ENCODE peak calls at places on chromosomes 3 and 15, in six cellular contexts. One of them, this sample, is unnamed.

GRCh38 chr3:10978956-10979355 is 13.6 kb upstream of the SLC6A1 start:
- DNase-seq in endodermal cell: no peak
- DNase-seq in PC-3: no peak
- DNase-seq in K562: no peak
- DNase-seq in HepG2: peak
- DNase-seq in astrocyte: no peak
- DNase-seq in this sample: no peak

GRCh38 chr15:35032471-35032870 is 44.4 kb upstream of the ZNF770 start:
- DNase-seq in K562: no peak
- DNase-seq in PC-3: no peak
- DNase-seq in endodermal cell: no peak
- DNase-seq in astrocyte: no peak
- DNase-seq in HepG2: no peak
- DNase-seq in this sample: no peak

GRCh38 chr15:65940618-65940909 is 71.3 kb downstream of the RAB11A start:
- DNase-seq in PC-3: peak
- DNase-seq in astrocyte: peak
- DNase-seq in endodermal cell: no peak
- DNase-seq in HepG2: no peak
- DNase-seq in K562: peak
- DNase-seq in this sample: no peak

GRCh38 chr3:110984456-110985250 is 87.0 kb upstream of the NECTIN3 start:
- DNase-seq in endodermal cell: no peak
- DNase-seq in astrocyte: no peak
- DNase-seq in HepG2: no peak
- DNase-seq in K562: no peak
- DNase-seq in PC-3: peak
- DNase-seq in this sample: no peak

GRCh38 chr3:72520690-72521308 is 327.4 kb downstream of the SHQ1 start:
- DNase-seq in endodermal cell: no peak
- DNase-seq in HepG2: peak
- DNase-seq in astrocyte: peak
- DNase-seq in K562: no peak
- DNase-seq in PC-3: peak
- DNase-seq in this sample: no peak

GRCh38 chr3:141456328-141456689 is 30.5 kb upstream of the RASA2 start:
- DNase-seq in HepG2: no peak
- DNase-seq in PC-3: no peak
- DNase-seq in endodermal cell: no peak
- DNase-seq in K562: no peak
- DNase-seq in astrocyte: no peak
- DNase-seq in this sample: no peak

GRCh38 chr3:159904455-159904854 is 84.2 kb upstream of the IL12A start:
- DNase-seq in K562: no peak
- DNase-seq in astrocyte: no peak
- DNase-seq in endodermal cell: no peak
- DNase-seq in HepG2: no peak
- DNase-seq in PC-3: no peak
- DNase-seq in this sample: no peak

GRCh38 chr3:9955067-9955502 is 2.9 kb upstream of the PRRT3 start:
- DNase-seq in K562: peak
- DNase-seq in PC-3: no peak
- DNase-seq in endodermal cell: peak
- DNase-seq in HepG2: peak
- DNase-seq in astrocyte: no peak
- DNase-seq in this sample: no peak

GRCh38 chr3:189712906-189713483 is 81.8 kb downstream of the TP63 start:
- DNase-seq in K562: no peak
- DNase-seq in endodermal cell: no peak
- DNase-seq in HepG2: peak
- DNase-seq in PC-3: peak
- DNase-seq in astrocyte: no peak
- DNase-seq in this sample: no peak

GRCh38 chr3:123028233-123028828 is 768 bp upstream of the SEMA5B start:
- DNase-seq in astrocyte: peak
- DNase-seq in endodermal cell: peak
- DNase-seq in PC-3: peak
- DNase-seq in K562: peak
- DNase-seq in HepG2: peak
- DNase-seq in this sample: peak

GRCh38 chr3:40476478-40477470 is at the start of gene ZNF619:
- DNase-seq in astrocyte: peak
- DNase-seq in HepG2: peak
- DNase-seq in K562: peak
- DNase-seq in endodermal cell: peak
- DNase-seq in PC-3: peak
- DNase-seq in this sample: peak

GRCh38 chr3:76514836-76515235 is 525.1 kb upstream of the ROBO2 start:
- DNase-seq in K562: no peak
- DNase-seq in astrocyte: no peak
- DNase-seq in endodermal cell: no peak
- DNase-seq in PC-3: no peak
- DNase-seq in HepG2: no peak
- DNase-seq in this sample: no peak

GRCh38 chr15:57444877-57445513 is 68.7 kb downstream of the CGNL1 start:
- DNase-seq in astrocyte: peak
- DNase-seq in endodermal cell: no peak
- DNase-seq in PC-3: peak
- DNase-seq in HepG2: no peak
- DNase-seq in K562: no peak
- DNase-seq in this sample: no peak

GRCh38 chr15:73022156-73022555 is 30.1 kb upstream of the NEO1 start:
- DNase-seq in astrocyte: peak
- DNase-seq in K562: no peak
- DNase-seq in endodermal cell: peak
- DNase-seq in PC-3: no peak
- DNase-seq in HepG2: no peak
- DNase-seq in this sample: no peak

GRCh38 chr15:72227192-72227586 is 3.8 kb downstream of the PKM start:
- DNase-seq in PC-3: peak
- DNase-seq in endodermal cell: no peak
- DNase-seq in K562: peak
- DNase-seq in astrocyte: peak
- DNase-seq in HepG2: peak
- DNase-seq in this sample: no peak

GRCh38 chr15:31266712-31267111 is 59.9 kb upstream of the KLF13 start:
- DNase-seq in endodermal cell: peak
- DNase-seq in astrocyte: no peak
- DNase-seq in HepG2: no peak
- DNase-seq in PC-3: no peak
- DNase-seq in K562: no peak
- DNase-seq in this sample: peak

GRCh38 chr3:151879684-151880282 is 6.3 kb downstream of the SUCNR1 start:
- DNase-seq in astrocyte: no peak
- DNase-seq in PC-3: no peak
- DNase-seq in endodermal cell: no peak
- DNase-seq in HepG2: no peak
- DNase-seq in K562: no peak
- DNase-seq in this sample: no peak

GRCh38 chr3:112101946-112102345 is 15.8 kb downstream of the C3orf52 start:
- DNase-seq in K562: no peak
- DNase-seq in astrocyte: peak
- DNase-seq in endodermal cell: no peak
- DNase-seq in PC-3: peak
- DNase-seq in HepG2: no peak
- DNase-seq in this sample: no peak

GRCh38 chr3:14988988-14989394 is 41.6 kb downstream of the NR2C2 start:
- DNase-seq in HepG2: peak
- DNase-seq in endodermal cell: peak
- DNase-seq in K562: peak
- DNase-seq in astrocyte: no peak
- DNase-seq in PC-3: peak
- DNase-seq in this sample: peak

GRCh38 chr3:112333386-112334334 is 704 bp downstream of the CD200 start:
- DNase-seq in K562: no peak
- DNase-seq in endodermal cell: peak
- DNase-seq in PC-3: no peak
- DNase-seq in astrocyte: peak
- DNase-seq in HepG2: no peak
- DNase-seq in this sample: peak

GRCh38 chr3:64685800-64686445 is 1.9 kb downstream of the ADAMTS9 start:
- DNase-seq in K562: peak
- DNase-seq in HepG2: peak
- DNase-seq in endodermal cell: peak
- DNase-seq in astrocyte: peak
- DNase-seq in PC-3: no peak
- DNase-seq in this sample: peak

GRCh38 chr15:50140097-50140496 is 21.1 kb upstream of the ATP8B4 start:
- DNase-seq in K562: no peak
- DNase-seq in HepG2: no peak
- DNase-seq in PC-3: no peak
- DNase-seq in astrocyte: no peak
- DNase-seq in endodermal cell: no peak
- DNase-seq in this sample: no peak

GRCh38 chr15:69623521-69624513 is 171.2 kb downstream of the RPLP1 start:
- DNase-seq in HepG2: no peak
- DNase-seq in endodermal cell: no peak
- DNase-seq in astrocyte: no peak
- DNase-seq in PC-3: no peak
- DNase-seq in K562: no peak
- DNase-seq in this sample: no peak

GRCh38 chr3:107212709-107213664 is 164.3 kb upstream of the CCDC54 start:
- DNase-seq in endodermal cell: no peak
- DNase-seq in HepG2: no peak
- DNase-seq in astrocyte: peak
- DNase-seq in K562: no peak
- DNase-seq in PC-3: no peak
- DNase-seq in this sample: no peak

GRCh38 chr3:107218864-107219269 is 158.4 kb upstream of the CCDC54 start:
- DNase-seq in endodermal cell: no peak
- DNase-seq in HepG2: no peak
- DNase-seq in PC-3: no peak
- DNase-seq in astrocyte: no peak
- DNase-seq in K562: no peak
- DNase-seq in this sample: no peak

GRCh38 chr3:107216711-107217110 is 160.5 kb upstream of the CCDC54 start:
- DNase-seq in PC-3: peak
- DNase-seq in K562: no peak
- DNase-seq in HepG2: no peak
- DNase-seq in endodermal cell: no peak
- DNase-seq in astrocyte: peak
- DNase-seq in this sample: no peak

GRCh38 chr3:107217161-107217560 is 160.1 kb upstream of the CCDC54 start:
- DNase-seq in endodermal cell: no peak
- DNase-seq in K562: no peak
- DNase-seq in HepG2: no peak
- DNase-seq in PC-3: peak
- DNase-seq in astrocyte: peak
- DNase-seq in this sample: no peak

DNA sequence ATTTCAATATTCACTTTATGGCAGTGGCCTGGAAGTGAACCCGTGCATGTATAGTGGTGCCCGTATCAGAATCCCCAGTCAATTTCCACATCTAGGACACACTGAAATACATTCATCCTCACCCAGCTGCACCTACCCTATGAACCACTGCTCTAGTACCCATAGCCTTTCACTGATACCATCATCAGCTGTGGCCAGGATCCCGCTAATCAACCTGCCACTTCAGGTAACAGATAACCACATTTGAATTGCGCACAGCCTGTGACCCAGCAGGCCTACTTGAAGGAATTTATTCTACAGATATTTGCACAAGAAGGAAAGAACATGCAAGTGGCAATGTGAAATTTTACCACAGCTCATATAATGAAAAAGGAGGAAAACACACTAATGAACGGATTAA is 161.0 kb upstream of the CCDC54 start:
- DNase-seq in HepG2: no peak
- DNase-seq in endodermal cell: no peak
- DNase-seq in astrocyte: no peak
- DNase-seq in PC-3: no peak
- DNase-seq in K562: no peak
- DNase-seq in this sample: no peak
- H3K9ac ChIP-seq in HepG2: no peak
- H3K9ac ChIP-seq in endodermal cell: no peak
- H3K9ac ChIP-seq in astrocyte: peak
- H3K9ac ChIP-seq in PC-3: peak
- H3K9ac ChIP-seq in K562: no peak
- H3K9ac ChIP-seq in this sample: no peak

GRCh38 chr3:49339947-49340800 is at the start of gene USP4:
- DNase-seq in HepG2: peak
- DNase-seq in K562: peak
- DNase-seq in PC-3: peak
- DNase-seq in endodermal cell: peak
- DNase-seq in astrocyte: peak
- DNase-seq in this sample: peak
- TF ChIP-seq CTCF in HepG2: peak
- TF ChIP-seq CTCF in K562: peak
- TF ChIP-seq CTCF in PC-3: peak
- TF ChIP-seq CTCF in endodermal cell: peak
- TF ChIP-seq CTCF in astrocyte: peak
- TF ChIP-seq CTCF in this sample: peak

GRCh38 chr15:100115711-100116090 is 226.1 kb downstream of the ADAMTS17 start:
- DNase-seq in endodermal cell: no peak
- DNase-seq in PC-3: peak
- DNase-seq in HepG2: no peak
- DNase-seq in K562: no peak
- DNase-seq in astrocyte: peak
- DNase-seq in this sample: no peak

GRCh38 chr15:100114100-100114499 is 227.7 kb downstream of the ADAMTS17 start:
- DNase-seq in PC-3: no peak
- DNase-seq in HepG2: no peak
- DNase-seq in endodermal cell: no peak
- DNase-seq in astrocyte: peak
- DNase-seq in K562: no peak
- DNase-seq in this sample: peak

GRCh38 chr15:100113351-100114075 is 228.3 kb downstream of the ADAMTS17 start:
- DNase-seq in K562: no peak
- DNase-seq in HepG2: no peak
- DNase-seq in astrocyte: no peak
- DNase-seq in endodermal cell: no peak
- DNase-seq in PC-3: no peak
- DNase-seq in this sample: no peak

GRCh38 chr15:100115066-100115710 is 226.6 kb downstream of the ADAMTS17 start:
- DNase-seq in K562: no peak
- DNase-seq in endodermal cell: no peak
- DNase-seq in HepG2: no peak
- DNase-seq in astrocyte: no peak
- DNase-seq in PC-3: no peak
- DNase-seq in this sample: peak

GRCh38 chr15:100114526-100114925 is 227.2 kb downstream of the ADAMTS17 start:
- DNase-seq in HepG2: no peak
- DNase-seq in astrocyte: peak
- DNase-seq in K562: no peak
- DNase-seq in PC-3: no peak
- DNase-seq in endodermal cell: no peak
- DNase-seq in this sample: peak
- H3K4me3 ChIP-seq in HepG2: no peak
- H3K4me3 ChIP-seq in astrocyte: peak
- H3K4me3 ChIP-seq in K562: no peak
- H3K4me3 ChIP-seq in PC-3: no peak
- H3K4me3 ChIP-seq in endodermal cell: no peak
- H3K4me3 ChIP-seq in this sample: no peak

GRCh38 chr3:58418227-58418626 is 15.4 kb downstream of the PDHB start:
- DNase-seq in PC-3: no peak
- DNase-seq in K562: no peak
- DNase-seq in HepG2: no peak
- DNase-seq in astrocyte: no peak
- DNase-seq in endodermal cell: peak
- DNase-seq in this sample: no peak
- H3K9ac ChIP-seq in PC-3: no peak
- H3K9ac ChIP-seq in K562: no peak
- H3K9ac ChIP-seq in HepG2: no peak
- H3K9ac ChIP-seq in astrocyte: no peak
- H3K9ac ChIP-seq in endodermal cell: no peak
- H3K9ac ChIP-seq in this sample: no peak

GRCh38 chr15:83565553-83566159 is 88.3 kb upstream of the ADAMTSL3 start:
- DNase-seq in astrocyte: no peak
- DNase-seq in PC-3: peak
- DNase-seq in endodermal cell: no peak
- DNase-seq in K562: peak
- DNase-seq in HepG2: peak
- DNase-seq in this sample: peak
- TF ChIP-seq CTCF in astrocyte: peak
- TF ChIP-seq CTCF in PC-3: peak
- TF ChIP-seq CTCF in endodermal cell: peak
- TF ChIP-seq CTCF in K562: peak
- TF ChIP-seq CTCF in HepG2: peak
- TF ChIP-seq CTCF in this sample: peak